ENCODE peak calls at places on chromosomes 2 and 18, in six cellular contexts. One of them, this sample, is unnamed.

GRCh38 chr2:393711-394696 is 106.1 kb upstream of the ALKAL2 start:
- DNase-seq in IMR-90: no peak
- DNase-seq in H1: peak; percentile 47
- DNase-seq in mesendoderm: peak; percentile 98
- DNase-seq in H9: no peak
- DNase-seq in neuronal stem cell: peak; percentile 12
- DNase-seq in this sample: peak; percentile 94

GRCh38 chr2:15748736-15749323 is 157.2 kb downstream of the DDX1 start:
- DNase-seq in neuronal stem cell: peak; percentile 67
- DNase-seq in H9: peak; percentile 86
- DNase-seq in IMR-90: no peak
- DNase-seq in mesendoderm: peak; percentile 94
- DNase-seq in H1: peak; percentile 62
- DNase-seq in this sample: peak; percentile 71

GRCh38 chr2:19576411-19576810 is 218.0 kb upstream of the OSR1 start:
- DNase-seq in IMR-90: no peak
- DNase-seq in neuronal stem cell: no peak
- DNase-seq in H1: no peak
- DNase-seq in H9: no peak
- DNase-seq in mesendoderm: no peak
- DNase-seq in this sample: peak; percentile 78

GRCh38 chr2:2639251-2640139 is 308.4 kb upstream of the MYT1L start:
- DNase-seq in neuronal stem cell: no peak
- DNase-seq in IMR-90: no peak
- DNase-seq in H1: no peak
- DNase-seq in mesendoderm: no peak
- DNase-seq in H9: no peak
- DNase-seq in this sample: no peak

GRCh38 chr2:226256237-226256636 is 543.4 kb downstream of the IRS1 start:
- DNase-seq in neuronal stem cell: no peak
- DNase-seq in H1: no peak
- DNase-seq in mesendoderm: no peak
- DNase-seq in H9: no peak
- DNase-seq in IMR-90: peak; percentile 82
- DNase-seq in this sample: no peak

GRCh38 chr2:72934683-72935610 is 17.6 kb downstream of the EMX1 start:
- DNase-seq in mesendoderm: peak; percentile 81
- DNase-seq in H9: peak; percentile 69
- DNase-seq in IMR-90: no peak
- DNase-seq in neuronal stem cell: no peak
- DNase-seq in H1: no peak
- DNase-seq in this sample: no peak

GRCh38 chr18:58928401-58928800 is 63.7 kb downstream of the ZNF532 start:
- DNase-seq in H9: no peak
- DNase-seq in mesendoderm: no peak
- DNase-seq in IMR-90: no peak
- DNase-seq in neuronal stem cell: no peak
- DNase-seq in H1: no peak
- DNase-seq in this sample: no peak

GRCh38 chr2:10873790-10874437 is 37.8 kb upstream of the KCNF1 start:
- DNase-seq in mesendoderm: peak; percentile 83
- DNase-seq in H9: no peak
- DNase-seq in IMR-90: peak; percentile 62
- DNase-seq in neuronal stem cell: no peak
- DNase-seq in H1: no peak
- DNase-seq in this sample: peak; percentile 88

GRCh38 chr18:58871514-58872490 is 7.1 kb downstream of the ZNF532 start:
- DNase-seq in H1: no peak
- DNase-seq in neuronal stem cell: no peak
- DNase-seq in IMR-90: peak; percentile 36
- DNase-seq in H9: no peak
- DNase-seq in mesendoderm: no peak
- DNase-seq in this sample: no peak

GRCh38 chr18:47260924-47261701 is 9.7 kb upstream of the SKOR2 start:
- DNase-seq in H9: peak; percentile 65
- DNase-seq in neuronal stem cell: no peak
- DNase-seq in mesendoderm: peak; percentile 44
- DNase-seq in H1: no peak
- DNase-seq in IMR-90: no peak
- DNase-seq in this sample: no peak

GRCh38 chr2:4862031-4862430 is 830.2 kb upstream of the SOX11 start:
- DNase-seq in IMR-90: no peak
- DNase-seq in mesendoderm: no peak
- DNase-seq in H9: no peak
- DNase-seq in neuronal stem cell: no peak
- DNase-seq in H1: no peak
- DNase-seq in this sample: no peak

GRCh38 chr2:98514879-98515570 is 70.4 kb downstream of the INPP4A start:
- DNase-seq in mesendoderm: peak; percentile 51
- DNase-seq in H9: no peak
- DNase-seq in H1: no peak
- DNase-seq in IMR-90: peak; percentile 68
- DNase-seq in neuronal stem cell: no peak
- DNase-seq in this sample: no peak

GRCh38 chr2:101706819-101707177 is 9.3 kb downstream of the MAP4K4 start:
- DNase-seq in mesendoderm: no peak
- DNase-seq in H9: no peak
- DNase-seq in neuronal stem cell: no peak
- DNase-seq in H1: no peak
- DNase-seq in IMR-90: no peak
- DNase-seq in this sample: no peak

GRCh38 chr2:181746844-181747243 is 66.5 kb upstream of the NEUROD1 start:
- DNase-seq in mesendoderm: no peak
- DNase-seq in neuronal stem cell: no peak
- DNase-seq in IMR-90: no peak
- DNase-seq in H1: no peak
- DNase-seq in H9: no peak
- DNase-seq in this sample: peak; percentile 40

GRCh38 chr2:240595381-240596079 is 9.0 kb downstream of the CAPN10 start:
- DNase-seq in mesendoderm: peak; percentile 68
- DNase-seq in H9: peak; percentile 79
- DNase-seq in neuronal stem cell: peak; percentile 24
- DNase-seq in H1: peak; percentile 17
- DNase-seq in IMR-90: no peak
- DNase-seq in this sample: peak; percentile 38

GRCh38 chr2:42906557-42907380 is 114.4 kb upstream of the HAAO start:
- DNase-seq in H9: peak; percentile 47
- DNase-seq in IMR-90: peak; percentile 27
- DNase-seq in H1: no peak
- DNase-seq in mesendoderm: peak; percentile 72
- DNase-seq in neuronal stem cell: peak; percentile 55
- DNase-seq in this sample: peak; percentile 31

GRCh38 chr2:37376421-37377186 is 32.2 kb downstream of the QPCT start:
- DNase-seq in H9: no peak
- DNase-seq in IMR-90: peak; percentile 94
- DNase-seq in neuronal stem cell: no peak
- DNase-seq in mesendoderm: no peak
- DNase-seq in H1: no peak
- DNase-seq in this sample: no peak

GRCh38 chr2:25043241-25043867 is 1.5 kb downstream of the EFR3B start:
- DNase-seq in neuronal stem cell: peak; percentile 32
- DNase-seq in IMR-90: peak; percentile 89
- DNase-seq in H9: peak; percentile 52
- DNase-seq in mesendoderm: peak; percentile 82
- DNase-seq in H1: no peak
- DNase-seq in this sample: no peak

GRCh38 chr2:46269545-46270273 is 27.5 kb upstream of the EPAS1 start:
- DNase-seq in mesendoderm: peak; percentile 43
- DNase-seq in IMR-90: peak; percentile 31
- DNase-seq in H9: no peak
- DNase-seq in H1: no peak
- DNase-seq in neuronal stem cell: no peak
- DNase-seq in this sample: no peak

GRCh38 chr2:31138037-31138962 is at the start of gene GALNT14:
- DNase-seq in IMR-90: peak; percentile 7
- DNase-seq in H9: peak; percentile 73
- DNase-seq in H1: peak; percentile 33
- DNase-seq in mesendoderm: peak; percentile 78
- DNase-seq in neuronal stem cell: peak; percentile 56
- DNase-seq in this sample: peak; percentile 34

GRCh38 chr2:165067958-165068612 is 112.8 kb upstream of the SLC38A11 start:
- DNase-seq in H1: peak; percentile 49
- DNase-seq in neuronal stem cell: peak; percentile 87
- DNase-seq in H9: peak; percentile 93
- DNase-seq in mesendoderm: peak; percentile 98
- DNase-seq in IMR-90: peak; percentile 23
- DNase-seq in this sample: peak; percentile 57

GRCh38 chr2:128584296-128584900 is 265.7 kb upstream of the HS6ST1 start:
- DNase-seq in H1: no peak
- DNase-seq in neuronal stem cell: no peak
- DNase-seq in IMR-90: peak; percentile 95
- DNase-seq in H9: no peak
- DNase-seq in mesendoderm: no peak
- DNase-seq in this sample: peak; percentile 61

GRCh38 chr18:21740724-21741510 is at the start of gene MIB1:
- DNase-seq in H9: no peak
- DNase-seq in H1: no peak
- DNase-seq in IMR-90: peak; percentile 41
- DNase-seq in mesendoderm: peak; percentile 99
- DNase-seq in neuronal stem cell: peak; percentile 99
- DNase-seq in this sample: peak; percentile 99

GRCh38 chr18:58378411-58378820 is 250.5 kb downstream of the ALPK2 start:
- DNase-seq in mesendoderm: no peak
- DNase-seq in H1: no peak
- DNase-seq in IMR-90: no peak
- DNase-seq in neuronal stem cell: no peak
- DNase-seq in H9: no peak
- DNase-seq in this sample: no peak

GRCh38 chr2:205686231-205687017 is 4.1 kb downstream of the NRP2 start:
- DNase-seq in neuronal stem cell: no peak
- DNase-seq in mesendoderm: peak; percentile 70
- DNase-seq in IMR-90: peak; percentile 35
- DNase-seq in H1: no peak
- DNase-seq in H9: peak; percentile 51
- DNase-seq in this sample: no peak

GRCh38 chr18:47370052-47370451 is 118.6 kb upstream of the SKOR2 start:
- DNase-seq in H9: no peak
- DNase-seq in neuronal stem cell: no peak
- DNase-seq in H1: no peak
- DNase-seq in mesendoderm: no peak
- DNase-seq in IMR-90: no peak
- DNase-seq in this sample: no peak

GRCh38 chr18:74689251-74689650 is 91.6 kb downstream of the ZNF407 start:
- DNase-seq in mesendoderm: no peak
- DNase-seq in neuronal stem cell: no peak
- DNase-seq in H9: no peak
- DNase-seq in IMR-90: peak; percentile 79
- DNase-seq in H1: no peak
- DNase-seq in this sample: no peak

DNA sequence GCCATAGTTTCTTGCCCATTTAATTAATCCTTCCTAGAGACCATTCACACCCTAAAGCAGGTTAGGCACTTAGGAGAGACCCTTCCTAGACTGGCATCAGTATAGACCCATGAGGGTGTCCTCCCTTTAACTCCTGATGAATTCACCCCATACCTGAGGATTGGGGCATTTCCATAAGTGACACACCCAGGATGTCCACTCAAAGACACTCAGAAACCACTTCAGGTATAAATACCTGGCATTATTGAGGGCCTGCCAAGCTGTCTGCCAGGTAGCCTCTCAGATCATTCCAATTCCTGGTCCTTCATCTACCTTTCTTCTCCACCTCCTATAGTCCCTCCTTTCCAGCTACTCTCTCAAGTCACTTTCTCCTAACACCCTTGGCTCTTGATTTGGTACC is 57.5 kb upstream of the SLC14A2 start:
- DNase-seq in neuronal stem cell: no peak
- DNase-seq in H9: no peak
- DNase-seq in H1: no peak
- DNase-seq in mesendoderm: no peak
- DNase-seq in IMR-90: no peak
- DNase-seq in this sample: no peak
- H3K18ac ChIP-seq in neuronal stem cell: no peak overlapping the region
- H3K18ac ChIP-seq in H9: no peak overlapping the region
- H3K18ac ChIP-seq in H1: no peak overlapping the region
- H3K18ac ChIP-seq in mesendoderm: no peak overlapping the region
- H3K18ac ChIP-seq in IMR-90: no peak overlapping the region
- H3K18ac ChIP-seq in this sample: no peak overlapping the region

DNA sequence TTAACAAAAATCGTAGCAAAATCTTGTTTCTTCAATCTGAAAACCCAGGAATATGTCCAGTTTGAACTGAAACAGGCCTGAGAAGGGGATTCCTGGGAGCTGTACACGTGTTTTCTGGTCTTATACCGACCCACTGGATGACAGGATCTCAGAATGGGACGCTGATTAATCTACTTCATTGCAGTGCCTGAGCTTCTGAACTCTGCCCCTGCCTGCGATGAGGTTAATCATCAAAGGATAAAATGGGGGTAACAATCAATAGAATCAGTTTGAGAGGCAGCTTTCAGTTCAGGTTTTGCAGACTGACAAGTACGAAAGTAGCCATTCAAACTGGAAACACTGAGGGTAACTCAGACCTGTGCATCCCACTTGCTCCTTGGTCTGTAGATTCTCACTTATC is 273.9 kb upstream of the REV1 start:
- DNase-seq in H9: no peak
- DNase-seq in IMR-90: no peak
- DNase-seq in H1: no peak
- DNase-seq in mesendoderm: no peak
- DNase-seq in neuronal stem cell: no peak
- DNase-seq in this sample: no peak
- H3K23ac ChIP-seq in H9: no peak overlapping the region
- H3K23ac ChIP-seq in IMR-90: peak overlapping the region; percentile 25
- H3K23ac ChIP-seq in H1: no peak overlapping the region
- H3K23ac ChIP-seq in mesendoderm: no peak overlapping the region
- H3K23ac ChIP-seq in neuronal stem cell: no peak overlapping the region
- H3K23ac ChIP-seq in this sample: no peak overlapping the region

GRCh38 chr2:120893874-120894584 is 158.4 kb downstream of the GLI2 start:
- DNase-seq in H1: no peak
- DNase-seq in mesendoderm: peak; percentile 67
- DNase-seq in H9: peak; percentile 78
- DNase-seq in IMR-90: no peak
- DNase-seq in neuronal stem cell: peak; percentile 84
- DNase-seq in this sample: no peak
- H3K18ac ChIP-seq in H1: peak overlapping the region; percentile 87
- H3K18ac ChIP-seq in mesendoderm: peak overlapping the region; percentile 51
- H3K18ac ChIP-seq in H9: no peak overlapping the region
- H3K18ac ChIP-seq in IMR-90: peak overlapping the region; percentile 33
- H3K18ac ChIP-seq in neuronal stem cell: peak overlapping the region; percentile 4
- H3K18ac ChIP-seq in this sample: no peak overlapping the region

GRCh38 chr2:223957092-223957851 is at the start of gene MRPL44:
- DNase-seq in neuronal stem cell: peak; percentile 92
- DNase-seq in H1: peak; percentile 75
- DNase-seq in mesendoderm: peak; percentile 96
- DNase-seq in IMR-90: peak; percentile 93
- DNase-seq in H9: peak; percentile 94
- DNase-seq in this sample: peak; percentile 99
- H3K23ac ChIP-seq in neuronal stem cell: peak within 1 kb of the TSS; percentile 78
- H3K23ac ChIP-seq in H1: no peak within 1 kb of the TSS
- H3K23ac ChIP-seq in mesendoderm: no peak within 1 kb of the TSS
- H3K23ac ChIP-seq in IMR-90: peak within 1 kb of the TSS; percentile 87
- H3K23ac ChIP-seq in H9: no peak within 1 kb of the TSS
- H3K23ac ChIP-seq in this sample: no peak within 1 kb of the TSS

GRCh38 chr2:220034356-220035121 is 407.1 kb downstream of the SLC4A3 start:
- DNase-seq in H1: no peak
- DNase-seq in IMR-90: peak; percentile 72
- DNase-seq in neuronal stem cell: no peak
- DNase-seq in mesendoderm: no peak
- DNase-seq in H9: no peak
- DNase-seq in this sample: peak; percentile 15
- H3K18ac ChIP-seq in H1: no peak overlapping the region
- H3K18ac ChIP-seq in IMR-90: peak overlapping the region; percentile 91
- H3K18ac ChIP-seq in neuronal stem cell: peak overlapping the region; percentile 3
- H3K18ac ChIP-seq in mesendoderm: no peak overlapping the region
- H3K18ac ChIP-seq in H9: no peak overlapping the region
- H3K18ac ChIP-seq in this sample: no peak overlapping the region

GRCh38 chr2:66445781-66446177 is 10.9 kb downstream of the MEIS1 start:
- DNase-seq in mesendoderm: peak; percentile 80
- DNase-seq in H9: peak; percentile 67
- DNase-seq in H1: no peak
- DNase-seq in IMR-90: no peak
- DNase-seq in neuronal stem cell: no peak
- DNase-seq in this sample: no peak
- H3K23ac ChIP-seq in mesendoderm: peak overlapping the region; percentile 38
- H3K23ac ChIP-seq in H9: no peak overlapping the region
- H3K23ac ChIP-seq in H1: no peak overlapping the region
- H3K23ac ChIP-seq in IMR-90: peak overlapping the region; percentile 90
- H3K23ac ChIP-seq in neuronal stem cell: peak overlapping the region; percentile 73
- H3K23ac ChIP-seq in this sample: no peak overlapping the region